ENCODE peak calls at places on chromosomes 7 and 10, in four cellular contexts. One of them, this sample, is unnamed.

GRCh38 chr10:116960066-116960465 is 44.9 kb downstream of the SHTN1 start:
- DNase-seq in GM12878: no peak
- DNase-seq in K562: no peak
- DNase-seq in HL-60: no peak
- DNase-seq in this sample: no peak

GRCh38 chr7:88218428-88218745 is 1.5 kb downstream of the SRI start:
- DNase-seq in GM12878: no peak
- DNase-seq in K562: no peak
- DNase-seq in HL-60: no peak
- DNase-seq in this sample: no peak

GRCh38 chr10:113958631-113959382 is 84.9 kb upstream of the ADRB1 start:
- DNase-seq in GM12878: no peak
- DNase-seq in HL-60: no peak
- DNase-seq in K562: no peak
- DNase-seq in this sample: no peak

GRCh38 chr7:33666526-33666925 is 238.8 kb upstream of the BMPER start:
- DNase-seq in HL-60: no peak
- DNase-seq in K562: no peak
- DNase-seq in GM12878: no peak
- DNase-seq in this sample: no peak

GRCh38 chr7:118684796-118685195 is 460.3 kb downstream of the ANKRD7 start:
- DNase-seq in HL-60: no peak
- DNase-seq in GM12878: no peak
- DNase-seq in K562: no peak
- DNase-seq in this sample: no peak

GRCh38 chr10:72927485-72927884 is 27.1 kb downstream of the PLA2G12B start:
- DNase-seq in HL-60: no peak
- DNase-seq in K562: no peak
- DNase-seq in GM12878: no peak
- DNase-seq in this sample: no peak

GRCh38 chr7:106829496-106829895 is 35.6 kb upstream of the PIK3CG start:
- DNase-seq in GM12878: no peak
- DNase-seq in HL-60: no peak
- DNase-seq in K562: no peak
- DNase-seq in this sample: no peak

GRCh38 chr7:49773082-49773938 is at the start of gene VWC2:
- DNase-seq in K562: no peak
- DNase-seq in HL-60: no peak
- DNase-seq in GM12878: no peak
- DNase-seq in this sample: no peak

GRCh38 chr10:63628526-63629362 is 107.5 kb downstream of the REEP3 start:
- DNase-seq in K562: peak
- DNase-seq in HL-60: peak
- DNase-seq in GM12878: peak
- DNase-seq in this sample: no peak

GRCh38 chr10:49613882-49614241 is at the start of gene CHAT:
- DNase-seq in GM12878: no peak
- DNase-seq in K562: no peak
- DNase-seq in HL-60: no peak
- DNase-seq in this sample: no peak

GRCh38 chr7:140008755-140009610 is 53.8 kb downstream of the PARP12 start:
- DNase-seq in K562: no peak
- DNase-seq in GM12878: no peak
- DNase-seq in HL-60: no peak
- DNase-seq in this sample: no peak

DNA sequence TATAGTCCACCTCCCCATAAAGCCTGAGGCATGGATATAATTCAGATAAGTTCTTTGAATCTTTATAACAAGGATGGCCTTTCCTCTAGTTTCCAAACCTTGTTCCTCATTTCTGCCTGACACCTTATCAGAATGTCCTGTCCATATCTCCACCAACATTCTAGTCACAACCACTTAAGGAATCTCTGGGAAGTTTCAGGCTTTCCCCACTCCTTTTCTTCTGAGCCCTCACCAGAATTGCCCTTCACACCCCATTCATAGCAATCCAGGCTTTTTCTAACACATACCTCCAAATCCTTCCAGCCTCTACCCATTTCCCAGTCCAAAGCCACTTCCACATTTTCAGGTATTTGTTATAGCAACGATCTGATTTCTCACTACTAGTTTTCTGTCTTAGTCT is 18.0 kb upstream of the DIP2C start:
- DNase-seq in GM12878: no peak
- DNase-seq in K562: no peak
- DNase-seq in HL-60: no peak
- DNase-seq in this sample: no peak
- TF ChIP-seq SPI1 in GM12878: no peak
- TF ChIP-seq SPI1 in K562: no peak
- TF ChIP-seq SPI1 in HL-60: no peak
- TF ChIP-seq SPI1 in this sample: no peak

GRCh38 chr10:11882646-11883375 is 59.7 kb downstream of the PROSER2 start:
- DNase-seq in GM12878: no peak
- DNase-seq in K562: no peak
- DNase-seq in HL-60: no peak
- DNase-seq in this sample: no peak
- TF ChIP-seq SPI1 in GM12878: no peak
- TF ChIP-seq SPI1 in K562: no peak
- TF ChIP-seq SPI1 in HL-60: no peak
- TF ChIP-seq SPI1 in this sample: no peak

GRCh38 chr7:151131284-151131621 is 36.2 kb downstream of the GBX1 start:
- DNase-seq in HL-60: no peak
- DNase-seq in GM12878: no peak
- DNase-seq in K562: no peak
- DNase-seq in this sample: no peak
- TF ChIP-seq SPI1 in HL-60: no peak
- TF ChIP-seq SPI1 in GM12878: no peak
- TF ChIP-seq SPI1 in K562: no peak
- TF ChIP-seq SPI1 in this sample: no peak

DNA sequence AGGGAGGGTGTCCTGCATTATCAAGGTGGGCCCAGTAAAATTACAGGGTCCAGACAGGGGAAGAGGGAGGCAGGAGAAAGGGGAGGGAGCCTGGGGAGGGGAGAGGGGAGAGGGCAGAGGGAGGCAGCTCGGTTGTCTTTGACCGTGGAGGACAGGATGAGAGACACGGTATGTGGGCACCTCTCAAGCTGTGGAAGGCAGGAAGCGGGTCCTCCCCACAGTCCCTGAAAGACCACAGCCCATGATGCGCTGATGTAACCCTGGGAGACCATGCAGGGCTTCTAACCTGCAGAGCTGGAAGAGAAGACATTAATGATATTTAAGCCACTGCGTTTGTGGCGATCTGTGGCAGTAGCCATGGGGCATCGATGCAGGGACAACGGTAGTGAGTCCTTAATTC is 27.2 kb upstream of the MNX1 start:
- DNase-seq in K562: no peak
- DNase-seq in GM12878: no peak
- DNase-seq in HL-60: no peak
- DNase-seq in this sample: no peak
- TF ChIP-seq SPI1 in K562: no peak
- TF ChIP-seq SPI1 in GM12878: no peak
- TF ChIP-seq SPI1 in HL-60: no peak
- TF ChIP-seq SPI1 in this sample: no peak

GRCh38 chr7:30470783-30471182 is 7.8 kb downstream of the NOD1 start:
- DNase-seq in K562: peak
- DNase-seq in HL-60: no peak
- DNase-seq in GM12878: no peak
- DNase-seq in this sample: no peak
- TF ChIP-seq SPI1 in K562: no peak
- TF ChIP-seq SPI1 in HL-60: no peak
- TF ChIP-seq SPI1 in GM12878: no peak
- TF ChIP-seq SPI1 in this sample: no peak

This sample was measured in GM12891.